ENCODE peak calls at places on chromosomes 1 and 21, in eight cellular contexts. One of them, this sample, is unnamed. For H3K36me3 and H3K4me1, the result is how much of the 10 kb centered on the place peaks cover.

GRCh38 chr1:42479621-42480020 is 16.5 kb downstream of the CCDC30 start:
- DNase-seq in tibial nerve: no peak
- DNase-seq in colonic mucosa: no peak
- DNase-seq in CD8-positive, alpha-beta memory T cell: no peak
- DNase-seq in ovary: no peak
- DNase-seq in fibroblast of lung: no peak
- DNase-seq in upper lobe of right lung: no peak
- DNase-seq in IMR-90: peak
- DNase-seq in this sample: no peak

GRCh38 chr1:60571811-60572210 is 498.2 kb upstream of the C1orf87 start:
- DNase-seq in ovary: no peak
- DNase-seq in colonic mucosa: no peak
- DNase-seq in tibial nerve: no peak
- DNase-seq in fibroblast of lung: peak
- DNase-seq in IMR-90: no peak
- DNase-seq in CD8-positive, alpha-beta memory T cell: no peak
- DNase-seq in upper lobe of right lung: no peak
- DNase-seq in this sample: no peak

GRCh38 chr1:193569696-193570269 is 383.4 kb upstream of the B3GALT2 start:
- DNase-seq in colonic mucosa: no peak
- DNase-seq in ovary: no peak
- DNase-seq in fibroblast of lung: peak
- DNase-seq in upper lobe of right lung: no peak
- DNase-seq in tibial nerve: no peak
- DNase-seq in CD8-positive, alpha-beta memory T cell: peak
- DNase-seq in IMR-90: peak
- DNase-seq in this sample: peak

GRCh38 chr1:28246427-28246832 is 10.5 kb downstream of the ATP5IF1 start:
- DNase-seq in tibial nerve: no peak
- DNase-seq in ovary: no peak
- DNase-seq in IMR-90: peak
- DNase-seq in colonic mucosa: peak
- DNase-seq in fibroblast of lung: no peak
- DNase-seq in CD8-positive, alpha-beta memory T cell: peak
- DNase-seq in upper lobe of right lung: no peak
- DNase-seq in this sample: no peak

GRCh38 chr1:226310637-226311195 is 1.8 kb upstream of the LIN9 start:
- DNase-seq in IMR-90: no peak
- DNase-seq in colonic mucosa: peak
- DNase-seq in ovary: no peak
- DNase-seq in CD8-positive, alpha-beta memory T cell: no peak
- DNase-seq in fibroblast of lung: no peak
- DNase-seq in tibial nerve: no peak
- DNase-seq in upper lobe of right lung: no peak
- DNase-seq in this sample: no peak

GRCh38 chr1:97378596-97378995 is 542.2 kb downstream of the DPYD start:
- DNase-seq in ovary: no peak
- DNase-seq in IMR-90: peak
- DNase-seq in upper lobe of right lung: no peak
- DNase-seq in fibroblast of lung: no peak
- DNase-seq in colonic mucosa: no peak
- DNase-seq in CD8-positive, alpha-beta memory T cell: no peak
- DNase-seq in tibial nerve: no peak
- DNase-seq in this sample: no peak

GRCh38 chr1:217527151-217527550 is 103.7 kb downstream of the GPATCH2 start:
- DNase-seq in fibroblast of lung: no peak
- DNase-seq in CD8-positive, alpha-beta memory T cell: no peak
- DNase-seq in upper lobe of right lung: no peak
- DNase-seq in tibial nerve: no peak
- DNase-seq in ovary: no peak
- DNase-seq in colonic mucosa: no peak
- DNase-seq in IMR-90: no peak
- DNase-seq in this sample: no peak

GRCh38 chr1:242454262-242455051 is 70.0 kb downstream of the PLD5 start:
- DNase-seq in upper lobe of right lung: no peak
- DNase-seq in CD8-positive, alpha-beta memory T cell: no peak
- DNase-seq in fibroblast of lung: peak
- DNase-seq in tibial nerve: no peak
- DNase-seq in IMR-90: peak
- DNase-seq in colonic mucosa: no peak
- DNase-seq in ovary: no peak
- DNase-seq in this sample: peak

GRCh38 chr1:173210716-173211231 is 3.6 kb upstream of the TNFSF4 start:
- DNase-seq in tibial nerve: no peak
- DNase-seq in colonic mucosa: no peak
- DNase-seq in ovary: no peak
- DNase-seq in fibroblast of lung: no peak
- DNase-seq in IMR-90: no peak
- DNase-seq in CD8-positive, alpha-beta memory T cell: no peak
- DNase-seq in upper lobe of right lung: no peak
- DNase-seq in this sample: no peak

DNA sequence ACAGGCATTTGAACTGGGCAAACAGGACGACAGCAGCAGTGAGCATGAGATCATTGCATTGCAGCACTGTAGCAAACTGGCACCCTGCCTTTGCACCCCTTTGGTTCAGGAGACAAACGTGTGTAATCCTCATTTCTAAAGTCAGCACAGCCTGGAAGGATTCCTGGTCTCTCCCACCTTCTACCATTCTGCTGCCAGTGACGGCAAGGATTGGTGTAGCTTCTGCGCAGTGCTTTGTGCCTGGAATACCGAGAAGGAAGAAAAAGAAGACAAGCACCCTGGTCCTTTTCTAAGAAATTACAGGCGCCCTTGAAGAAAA is 805.3 kb downstream of the USP25 start:
- DNase-seq in tibial nerve: peak
- DNase-seq in IMR-90: peak
- DNase-seq in CD8-positive, alpha-beta memory T cell: no peak
- DNase-seq in ovary: peak
- DNase-seq in colonic mucosa: no peak
- DNase-seq in fibroblast of lung: peak
- DNase-seq in upper lobe of right lung: peak
- DNase-seq in this sample: peak
- H3K27ac ChIP-seq in tibial nerve: peak
- H3K27ac ChIP-seq in IMR-90: no peak
- H3K27ac ChIP-seq in CD8-positive, alpha-beta memory T cell: no peak
- H3K27ac ChIP-seq in ovary: peak
- H3K27ac ChIP-seq in colonic mucosa: no peak
- H3K27ac ChIP-seq in fibroblast of lung: no peak
- H3K27ac ChIP-seq in upper lobe of right lung: peak
- H3K27ac ChIP-seq in this sample: no peak

GRCh38 chr1:160227045-160227444 is 21.9 kb downstream of the PEA15 start:
- DNase-seq in IMR-90: no peak
- DNase-seq in CD8-positive, alpha-beta memory T cell: no peak
- DNase-seq in ovary: no peak
- DNase-seq in colonic mucosa: no peak
- DNase-seq in upper lobe of right lung: no peak
- DNase-seq in fibroblast of lung: no peak
- DNase-seq in tibial nerve: no peak
- DNase-seq in this sample: no peak
- H3K36me3 ChIP-seq in IMR-90: half or more
- H3K36me3 ChIP-seq in CD8-positive, alpha-beta memory T cell: half or more
- H3K36me3 ChIP-seq in ovary: under half
- H3K36me3 ChIP-seq in colonic mucosa: under half
- H3K36me3 ChIP-seq in upper lobe of right lung: half or more
- H3K36me3 ChIP-seq in fibroblast of lung: under half
- H3K36me3 ChIP-seq in tibial nerve: under half
- H3K36me3 ChIP-seq in this sample: half or more

GRCh38 chr21:43782741-43783700 is 6.4 kb upstream of the RRP1 start:
- DNase-seq in ovary: no peak
- DNase-seq in fibroblast of lung: no peak
- DNase-seq in IMR-90: no peak
- DNase-seq in colonic mucosa: no peak
- DNase-seq in upper lobe of right lung: no peak
- DNase-seq in CD8-positive, alpha-beta memory T cell: no peak
- DNase-seq in tibial nerve: no peak
- DNase-seq in this sample: no peak
- H3K4me1 ChIP-seq in ovary: under half
- H3K4me1 ChIP-seq in fibroblast of lung: under half
- H3K4me1 ChIP-seq in IMR-90: under half
- H3K4me1 ChIP-seq in colonic mucosa: under half
- H3K4me1 ChIP-seq in upper lobe of right lung: under half
- H3K4me1 ChIP-seq in CD8-positive, alpha-beta memory T cell: under half
- H3K4me1 ChIP-seq in tibial nerve: under half
- H3K4me1 ChIP-seq in this sample: under half

DNA sequence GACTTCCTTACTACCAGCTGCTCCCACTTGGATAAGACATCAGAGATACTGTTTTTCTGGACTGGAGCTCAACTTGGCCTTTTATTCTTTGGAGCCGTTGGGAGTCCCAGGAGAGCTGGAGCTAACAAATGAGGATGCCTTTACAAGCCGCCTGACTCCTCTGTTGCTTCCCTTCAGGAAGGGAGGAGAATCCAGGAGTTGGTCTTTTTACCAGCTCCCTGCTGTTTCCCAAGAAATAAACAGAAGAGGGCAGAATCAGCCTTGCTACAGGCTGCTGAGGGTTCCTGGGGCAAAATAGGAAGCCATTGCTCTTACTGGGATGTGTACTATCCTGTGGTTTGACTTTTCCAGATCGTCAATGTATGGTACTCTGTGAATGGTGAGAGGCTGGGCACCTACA is 1.5 kb downstream of the EIF3I start:
- DNase-seq in CD8-positive, alpha-beta memory T cell: no peak
- DNase-seq in ovary: no peak
- DNase-seq in tibial nerve: no peak
- DNase-seq in colonic mucosa: no peak
- DNase-seq in IMR-90: no peak
- DNase-seq in upper lobe of right lung: no peak
- DNase-seq in fibroblast of lung: no peak
- DNase-seq in this sample: no peak
- H3K27ac ChIP-seq in CD8-positive, alpha-beta memory T cell: peak
- H3K27ac ChIP-seq in ovary: peak
- H3K27ac ChIP-seq in tibial nerve: peak
- H3K27ac ChIP-seq in colonic mucosa: no peak
- H3K27ac ChIP-seq in IMR-90: no peak
- H3K27ac ChIP-seq in upper lobe of right lung: peak
- H3K27ac ChIP-seq in fibroblast of lung: peak
- H3K27ac ChIP-seq in this sample: no peak